ENCODE peak calls at places on chromosomes 13 and 19, in four cellular contexts. V is T-helper 1 cell; R is amniotic stem cell; P is stimulated activated CD4-positive, alpha-beta T cell treated with anti-CD3 and anti-CD28 coated beads, Interleukin-1b, Interleukin-23, amount 100 ng/mL, for 1 hour. X is an unnamed sample.

GRCh38 chr19:48468806-48469055 is 438 bp upstream of the CYTH2 start:
- DNase-seq in V (no peak), P (no peak), R (no peak), X (no peak)

GRCh38 chr13:106523566-106523965 is 11.9 kb downstream of the EFNB2 start:
- DNase-seq in R (no peak), V (no peak), P (no peak), X (no peak)

GRCh38 chr13:97004886-97005285 is 10.6 kb upstream of the OXGR1 start:
- DNase-seq in R (no peak), V (no peak), P (no peak), X (no peak)

GRCh38 chr13:44660050-44660449 is 83.9 kb upstream of the TSC22D1 start:
- DNase-seq in P (no peak), V (no peak), R (no peak), X (no peak)

GRCh38 chr13:111513766-111514611 is 193.5 kb downstream of the TEX29 start:
- DNase-seq in R (no peak), V (no peak), P (no peak), X (no peak)

GRCh38 chr19:32673573-32673972 is 1.4 kb downstream of the ANKRD27 start:
- DNase-seq in P (no peak), R (no peak), V (no peak), X (no peak)

GRCh38 chr19:49692102-49692599 is 1.2 kb downstream of the CPT1C start:
- DNase-seq in V (no peak), P (no peak), R (no peak), X (no peak)

GRCh38 chr19:49946415-49946814 is 14.6 kb downstream of the SIGLEC11 start:
- DNase-seq in R (no peak), P (no peak), V (no peak), X (no peak)

GRCh38 chr13:59477011-59477410 is 686.7 kb downstream of the DIAPH3 start:
- DNase-seq in P (no peak), V (no peak), R (no peak), X (no peak)

GRCh38 chr13:79287994-79288795 is 117.9 kb downstream of the RBM26 start:
- DNase-seq in V (no peak), R (no peak), P (no peak), X (peak; percentile 87)

GRCh38 chr13:59119475-59119874 is 1044.3 kb downstream of the DIAPH3 start:
- DNase-seq in R (no peak), V (no peak), P (no peak), X (no peak)

GRCh38 chr19:13051581-13052165 is 51.0 kb downstream of the LYL1 start:
- DNase-seq in R (no peak), P (no peak), V (no peak), X (peak; percentile 79)

GRCh38 chr19:47490847-47491246 is 6.8 kb upstream of the KPTN start:
- DNase-seq in V (no peak), R (no peak), P (no peak), X (no peak)

GRCh38 chr19:3108775-3109174 is 14.6 kb downstream of the GNA11 start:
- DNase-seq in V (peak; percentile 67), R (peak; percentile 16), P (peak; percentile 53), X (peak; percentile 76)

GRCh38 chr13:63699948-63700347 is 2284.3 kb upstream of the PCDH20 start:
- DNase-seq in V (no peak), R (no peak), P (no peak), X (no peak)

GRCh38 chr13:41186481-41186880 is 7.9 kb downstream of the KBTBD7 start:
- DNase-seq in V (no peak), P (no peak), R (no peak), X (no peak)

GRCh38 chr13:110244096-110244830 is 62.7 kb downstream of the COL4A1 start:
- DNase-seq in V (no peak), P (no peak), R (no peak), X (no peak)

GRCh38 chr13:98427331-98427995 is 149.4 kb downstream of the STK24 start:
- DNase-seq in R (no peak), P (no peak), V (no peak), X (no peak)

GRCh38 chr13:38866649-38867048 is 124.0 kb downstream of the STOML3 start:
- DNase-seq in P (no peak), V (no peak), R (no peak), X (no peak)

GRCh38 chr19:3397266-3398022 is 31.1 kb downstream of the NFIC start:
- DNase-seq in R (no peak), V (no peak), P (no peak), X (no peak)

GRCh38 chr19:1513492-1514294 is 874 bp upstream of the ADAMTSL5 start:
- DNase-seq in R (no peak), P (peak; percentile 50), V (peak; percentile 70), X (peak; percentile 53)

GRCh38 chr13:51585696-51586095 is 1.4 kb downstream of the WDFY2 start:
- DNase-seq in R (no peak), V (peak; percentile 56), P (no peak), X (no peak)

GRCh38 chr19:45558399-45558878 is 26.2 kb downstream of the OPA3 start:
- DNase-seq in R (no peak), V (peak; percentile 75), P (peak; percentile 32), X (peak; percentile 83)

GRCh38 chr13:102799544-102800144 is 725 bp downstream of the BIVM start:
- DNase-seq in R (no peak), V (no peak), P (no peak), X (peak; percentile 25)

GRCh38 chr13:48400820-48401219 is 12.1 kb downstream of the LPAR6 start:
- DNase-seq in R (peak; percentile 74), P (no peak), V (peak; percentile 59), X (no peak)

GRCh38 chr19:49863935-49864320 is 3.4 kb downstream of the PNKP start:
- DNase-seq in V (no peak), R (no peak), P (no peak), X (no peak)

X was measured in mesendoderm.